ENCODE peak calls at places on chromosomes 4 and X, in six cellular contexts. O is A549, P is K562, U is H1, N is WTC11, M is HepG2. V is an unnamed sample.

GRCh38 chr4:73573794-73574528 is 46.3 kb downstream of the RASSF6 start:
- DNase-seq in O (peak; percentile 7), P (peak; percentile 18), M (peak; percentile 79), N (peak; percentile 82), U (peak; percentile 75), V (peak; percentile 73)

GRCh38 chr4:118224239-118224829 is 128.5 kb downstream of the PRSS12 start:
- DNase-seq in U (no peak), M (peak; percentile 43), O (peak; percentile 2), P (peak; percentile 20), N (no peak), V (peak; percentile 69)

GRCh38 chr4:2141022-2141761 is 82.1 kb downstream of the NAT8L start:
- DNase-seq in U (no peak), M (no peak), N (no peak), P (no peak), O (no peak), V (no peak)

GRCh38 chr4:153115322-153116100 is 88.7 kb upstream of the TRIM2 start:
- DNase-seq in N (no peak), M (peak; percentile 11), O (peak; percentile 52), U (no peak), P (no peak), V (peak; percentile 38)

GRCh38 chr4:113157086-113157857 is 107.8 kb downstream of the ANK2 start:
- DNase-seq in P (no peak), O (no peak), M (no peak), N (no peak), U (no peak), V (no peak)

GRCh38 chrX:33415454-33415853 is 204.1 kb upstream of the DMD start:
- DNase-seq in O (no peak), P (no peak), M (no peak), N (no peak), U (no peak), V (no peak)

GRCh38 chrX:12360991-12361598 is 222.8 kb downstream of the FRMPD4 start:
- DNase-seq in P (no peak), M (no peak), O (no peak), U (no peak), N (no peak), V (peak; percentile 6)

GRCh38 chr4:88880501-88881226 is 176.3 kb downstream of the FAM13A start:
- DNase-seq in M (no peak), O (no peak), P (no peak), N (no peak), U (no peak), V (no peak)

GRCh38 chrX:149472620-149473019 is 32.5 kb downstream of the IDS start:
- DNase-seq in M (no peak), N (no peak), O (no peak), U (no peak), P (no peak), V (no peak)

GRCh38 chr4:37715889-37716402 is 29.8 kb upstream of the RELL1 start:
- DNase-seq in N (no peak), M (no peak), O (no peak), P (no peak), U (no peak), V (peak; percentile 63)

GRCh38 chr4:165458451-165458850 is 79.6 kb downstream of the CPE start:
- DNase-seq in O (no peak), U (no peak), M (no peak), N (no peak), P (no peak), V (no peak)

GRCh38 chrX:2374086-2374485 is 126.7 kb downstream of the DHRSX start:
- DNase-seq in O (no peak), P (no peak), M (no peak), N (no peak), U (no peak), V (no peak)

GRCh38 chrX:115018040-115018647 is 728 bp upstream of the IL13RA2 start:
- DNase-seq in N (peak; percentile 11), O (no peak), M (no peak), P (no peak), U (no peak), V (no peak)

GRCh38 chr4:61614256-61614655 is 414.1 kb downstream of the ADGRL3 start:
- DNase-seq in N (no peak), U (no peak), O (no peak), P (no peak), M (no peak), V (no peak)

GRCh38 chrX:39903937-39904336 is 193.8 kb downstream of the BCOR start:
- DNase-seq in O (peak; percentile 35), U (no peak), P (no peak), N (no peak), M (no peak), V (no peak)

GRCh38 chr4:155604718-155605601 is 61.7 kb upstream of the GUCY1A1 start:
- DNase-seq in P (no peak), U (no peak), M (no peak), O (no peak), N (no peak), V (no peak)

GRCh38 chr4:103303011-103303410 is 104.9 kb upstream of the CENPE start:
- DNase-seq in P (no peak), O (no peak), U (no peak), M (no peak), N (no peak), V (no peak)

GRCh38 chrX:69538321-69538876 is 34.3 kb downstream of the NALF2 start:
- DNase-seq in N (peak; percentile 77), P (peak; percentile 77), O (peak; percentile 70), U (peak; percentile 85), M (peak; percentile 52), V (peak; percentile 46)

GRCh38 chr4:71765349-71765748 is 18.5 kb downstream of the GC start:
- DNase-seq in U (no peak), M (no peak), P (no peak), N (peak; percentile 24), O (no peak), V (no peak)

GRCh38 chrX:120617996-120618630 is 11.7 kb downstream of the C1GALT1C1 start:
- DNase-seq in N (no peak), U (no peak), M (no peak), P (no peak), O (no peak), V (no peak)

GRCh38 chr4:101081695-101082369 is 265.5 kb downstream of the PPP3CA start:
- DNase-seq in U (no peak), O (no peak), N (no peak), M (no peak), P (no peak), V (no peak)

GRCh38 chrX:148417934-148418333 is 82.5 kb upstream of the AFF2 start:
- DNase-seq in U (no peak), O (no peak), N (no peak), M (no peak), P (no peak), V (no peak)
- TF ChIP-seq JUN in U (no peak), O (no peak), N (no peak), M (no peak), P (no peak), V (no peak)

GRCh38 chr4:76377922-76378321 is 43.0 kb downstream of the CCDC158 start:
- DNase-seq in O (peak; percentile 15), U (peak; percentile 63), M (peak; percentile 44), N (peak; percentile 54), P (peak; percentile 37), V (peak; percentile 38)
- TF ChIP-seq JUN in O (no peak), U (no peak), M (no peak), N (no peak), P (no peak), V (no peak)

DNA sequence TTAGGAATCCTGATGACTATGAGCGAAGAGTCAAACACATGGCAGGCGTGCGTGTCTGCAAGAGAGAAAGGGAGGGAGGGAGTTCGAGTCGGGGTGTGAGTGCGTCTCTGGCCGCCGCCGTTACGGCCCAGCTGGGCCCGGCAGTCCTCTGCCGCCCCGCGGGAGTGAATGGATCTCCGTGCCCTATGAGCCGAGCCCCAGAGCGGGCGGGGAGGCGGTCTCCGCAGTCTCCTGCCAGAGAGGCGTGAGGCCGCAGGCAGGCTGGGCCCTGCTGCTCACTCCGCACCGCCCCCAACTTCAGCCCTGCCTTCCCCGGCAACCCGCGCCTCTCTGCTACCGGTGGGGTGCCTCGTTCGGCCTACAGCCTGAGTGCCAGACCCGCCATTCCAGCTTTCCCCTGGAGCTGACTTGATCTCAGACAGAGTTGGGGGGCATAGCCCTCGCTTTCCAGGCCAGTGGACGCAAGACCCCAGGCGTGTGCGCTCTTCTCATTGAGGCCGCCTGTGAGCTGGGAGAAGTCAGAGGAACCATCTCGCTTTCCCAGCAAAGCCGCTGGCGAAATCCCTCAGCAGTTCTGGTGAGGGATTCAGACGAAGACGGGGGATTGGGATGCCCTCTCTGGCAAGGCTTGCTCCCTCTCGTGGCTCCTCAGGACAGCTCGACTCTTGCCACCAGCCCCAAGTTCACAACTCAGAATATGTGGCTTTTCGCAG is 1.4 kb downstream of the SLC16A2 start:
- DNase-seq in N (peak; percentile 70), U (peak; percentile 70), P (no peak), O (no peak), M (peak; percentile 4), V (peak; percentile 7)
- TF ChIP-seq JUN in N (no peak), U (no peak), P (no peak), O (no peak), M (no peak), V (no peak)

DNA sequence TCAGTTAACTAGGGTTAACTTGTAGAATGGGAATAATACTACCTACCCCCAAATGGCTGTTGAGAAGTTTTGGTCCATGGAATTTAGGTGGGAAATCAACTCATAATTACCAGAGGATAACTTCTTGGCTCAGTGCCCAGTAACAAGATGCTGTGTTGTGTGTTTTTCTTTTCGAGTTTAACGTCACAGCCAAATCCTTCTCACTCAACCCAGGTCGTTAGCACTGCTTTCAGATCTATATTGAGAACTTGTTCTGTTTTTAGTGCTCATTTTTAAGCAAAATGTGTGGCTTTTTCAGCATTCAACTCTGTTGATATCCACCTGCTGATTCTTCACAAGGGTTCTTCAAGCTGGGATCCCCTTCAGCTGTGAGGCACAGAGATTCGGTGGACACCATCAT is 106.5 kb downstream of the CLNK start:
- DNase-seq in P (no peak), O (no peak), U (no peak), M (no peak), N (no peak), V (no peak)
- TF ChIP-seq JUN in P (no peak), O (no peak), U (no peak), M (no peak), N (no peak), V (no peak)

GRCh38 chr4:3176625-3177229 is 72.2 kb upstream of the MSANTD1 start:
- DNase-seq in P (no peak), U (no peak), O (no peak), N (no peak), M (no peak), V (no peak)

GRCh38 chr4:3177905-3178304 is 71.1 kb upstream of the MSANTD1 start:
- DNase-seq in P (no peak), N (no peak), U (no peak), O (no peak), M (no peak), V (no peak)

GRCh38 chr4:3183008-3183407 is 66.0 kb upstream of the MSANTD1 start:
- DNase-seq in M (no peak), U (no peak), P (no peak), O (no peak), N (no peak), V (no peak)

GRCh38 chr4:3178351-3178750 is 70.6 kb upstream of the MSANTD1 start:
- DNase-seq in N (no peak), O (no peak), M (no peak), U (no peak), P (no peak), V (no peak)

GRCh38 chr4:3179126-3179706 is 69.7 kb upstream of the MSANTD1 start:
- DNase-seq in N (no peak), M (peak; percentile 64), P (no peak), O (no peak), U (no peak), V (no peak)
- TF ChIP-seq JUN in N (no peak), M (no peak), P (no peak), O (no peak), U (no peak), V (no peak)

GRCh38 chr4:14069871-14070270 is 442.3 kb upstream of the BOD1L1 start:
- DNase-seq in P (no peak), N (no peak), M (no peak), O (no peak), U (no peak), V (no peak)
- TF ChIP-seq JUN in P (no peak), N (no peak), M (no peak), O (no peak), U (no peak), V (no peak)

V was measured in endothelial cell of umbilical vein.